ENCODE peak calls at places on chromosomes 4 and X, in nine cellular contexts. One of them, this sample, is unnamed.

GRCh38 chr4:139921551-139922184 is 232.3 kb downstream of the MAML3 start:
- DNase-seq in uterus: no peak
- DNase-seq in fibroblast of lung: no peak
- DNase-seq in transverse colon: peak; percentile 20
- DNase-seq in RWPE2: no peak
- DNase-seq in breast epithelium: no peak
- DNase-seq in adrenal gland: no peak
- DNase-seq in psoas muscle: no peak
- DNase-seq in BE2C: no peak
- DNase-seq in this sample: peak; percentile 40

GRCh38 chr4:28621541-28621940 is 1760.9 kb downstream of the STIM2 start:
- DNase-seq in uterus: no peak
- DNase-seq in fibroblast of lung: peak; percentile 41
- DNase-seq in transverse colon: no peak
- DNase-seq in RWPE2: no peak
- DNase-seq in breast epithelium: no peak
- DNase-seq in adrenal gland: no peak
- DNase-seq in psoas muscle: no peak
- DNase-seq in BE2C: no peak
- DNase-seq in this sample: no peak

GRCh38 chr4:150462743-150463142 is 119.2 kb upstream of the MAB21L2 start:
- DNase-seq in uterus: no peak
- DNase-seq in fibroblast of lung: no peak
- DNase-seq in transverse colon: no peak
- DNase-seq in RWPE2: no peak
- DNase-seq in breast epithelium: no peak
- DNase-seq in adrenal gland: no peak
- DNase-seq in psoas muscle: no peak
- DNase-seq in BE2C: no peak
- DNase-seq in this sample: no peak

GRCh38 chrX:7244400-7244799 is 96.4 kb upstream of the PUDP start:
- DNase-seq in uterus: no peak
- DNase-seq in fibroblast of lung: no peak
- DNase-seq in transverse colon: no peak
- DNase-seq in RWPE2: no peak
- DNase-seq in breast epithelium: no peak
- DNase-seq in adrenal gland: no peak
- DNase-seq in psoas muscle: no peak
- DNase-seq in BE2C: no peak
- DNase-seq in this sample: no peak

GRCh38 chr4:179941911-179942310 is 2301.3 kb upstream of the TENM3 start:
- DNase-seq in uterus: no peak
- DNase-seq in fibroblast of lung: peak; percentile 2
- DNase-seq in transverse colon: no peak
- DNase-seq in RWPE2: no peak
- DNase-seq in breast epithelium: no peak
- DNase-seq in adrenal gland: no peak
- DNase-seq in psoas muscle: no peak
- DNase-seq in BE2C: no peak
- DNase-seq in this sample: no peak

GRCh38 chr4:41590591-41590990 is 52.6 kb downstream of the LIMCH1 start:
- DNase-seq in uterus: no peak
- DNase-seq in fibroblast of lung: no peak
- DNase-seq in transverse colon: no peak
- DNase-seq in RWPE2: no peak
- DNase-seq in breast epithelium: no peak
- DNase-seq in adrenal gland: no peak
- DNase-seq in psoas muscle: no peak
- DNase-seq in BE2C: peak; percentile 76
- DNase-seq in this sample: no peak

GRCh38 chr4:84632092-84632491 is 49.2 kb downstream of the CDS1 start:
- DNase-seq in uterus: no peak
- DNase-seq in fibroblast of lung: peak; percentile 88
- DNase-seq in transverse colon: no peak
- DNase-seq in RWPE2: no peak
- DNase-seq in breast epithelium: no peak
- DNase-seq in adrenal gland: no peak
- DNase-seq in psoas muscle: no peak
- DNase-seq in BE2C: no peak
- DNase-seq in this sample: no peak

GRCh38 chr4:145929415-145930178 is 9.0 kb downstream of the ZNF827 start:
- DNase-seq in uterus: no peak
- DNase-seq in fibroblast of lung: no peak
- DNase-seq in transverse colon: no peak
- DNase-seq in RWPE2: no peak
- DNase-seq in breast epithelium: no peak
- DNase-seq in adrenal gland: peak; percentile 61
- DNase-seq in psoas muscle: no peak
- DNase-seq in BE2C: no peak
- DNase-seq in this sample: no peak

GRCh38 chr4:147768113-147768512 is 36.2 kb downstream of the ARHGAP10 start:
- DNase-seq in uterus: no peak
- DNase-seq in fibroblast of lung: peak; percentile 94
- DNase-seq in transverse colon: peak; percentile 35
- DNase-seq in RWPE2: no peak
- DNase-seq in breast epithelium: no peak
- DNase-seq in adrenal gland: no peak
- DNase-seq in psoas muscle: no peak
- DNase-seq in BE2C: no peak
- DNase-seq in this sample: no peak

GRCh38 chr4:68591204-68591603 is 15.1 kb upstream of the UGT2B17 start:
- DNase-seq in uterus: no peak
- DNase-seq in fibroblast of lung: peak; percentile 1
- DNase-seq in transverse colon: no peak
- DNase-seq in RWPE2: no peak
- DNase-seq in breast epithelium: no peak
- DNase-seq in adrenal gland: no peak
- DNase-seq in psoas muscle: no peak
- DNase-seq in BE2C: no peak
- DNase-seq in this sample: no peak

GRCh38 chr4:115920637-115921036 is 807.2 kb upstream of the NDST4 start:
- DNase-seq in uterus: no peak
- DNase-seq in fibroblast of lung: no peak
- DNase-seq in transverse colon: no peak
- DNase-seq in RWPE2: no peak
- DNase-seq in breast epithelium: no peak
- DNase-seq in adrenal gland: no peak
- DNase-seq in psoas muscle: peak; percentile 39
- DNase-seq in BE2C: no peak
- DNase-seq in this sample: no peak

GRCh38 chr4:141406237-141406636 is 185.5 kb downstream of the ZNF330 start:
- DNase-seq in uterus: no peak
- DNase-seq in fibroblast of lung: no peak
- DNase-seq in transverse colon: no peak
- DNase-seq in RWPE2: no peak
- DNase-seq in breast epithelium: no peak
- DNase-seq in adrenal gland: peak; percentile 32
- DNase-seq in psoas muscle: no peak
- DNase-seq in BE2C: no peak
- DNase-seq in this sample: no peak

GRCh38 chr4:164081371-164081770 is 586.9 kb downstream of the TMA16 start:
- DNase-seq in uterus: no peak
- DNase-seq in fibroblast of lung: no peak
- DNase-seq in transverse colon: no peak
- DNase-seq in RWPE2: no peak
- DNase-seq in breast epithelium: no peak
- DNase-seq in adrenal gland: no peak
- DNase-seq in psoas muscle: no peak
- DNase-seq in BE2C: no peak
- DNase-seq in this sample: no peak

GRCh38 chr4:152102184-152103000 is 341.6 kb upstream of the GATB start:
- DNase-seq in uterus: no peak
- DNase-seq in fibroblast of lung: peak; percentile 83
- DNase-seq in transverse colon: no peak
- DNase-seq in RWPE2: no peak
- DNase-seq in breast epithelium: no peak
- DNase-seq in adrenal gland: no peak
- DNase-seq in psoas muscle: no peak
- DNase-seq in BE2C: no peak
- DNase-seq in this sample: no peak

GRCh38 chr4:3077796-3078195 is 3.3 kb downstream of the HTT start:
- DNase-seq in uterus: no peak
- DNase-seq in fibroblast of lung: no peak
- DNase-seq in transverse colon: no peak
- DNase-seq in RWPE2: no peak
- DNase-seq in breast epithelium: no peak
- DNase-seq in adrenal gland: no peak
- DNase-seq in psoas muscle: no peak
- DNase-seq in BE2C: no peak
- DNase-seq in this sample: peak; percentile 20

GRCh38 chr4:20017035-20017434 is 234.7 kb upstream of the SLIT2 start:
- DNase-seq in uterus: no peak
- DNase-seq in fibroblast of lung: peak; percentile 88
- DNase-seq in transverse colon: no peak
- DNase-seq in RWPE2: no peak
- DNase-seq in breast epithelium: no peak
- DNase-seq in adrenal gland: no peak
- DNase-seq in psoas muscle: no peak
- DNase-seq in BE2C: no peak
- DNase-seq in this sample: no peak

DNA sequence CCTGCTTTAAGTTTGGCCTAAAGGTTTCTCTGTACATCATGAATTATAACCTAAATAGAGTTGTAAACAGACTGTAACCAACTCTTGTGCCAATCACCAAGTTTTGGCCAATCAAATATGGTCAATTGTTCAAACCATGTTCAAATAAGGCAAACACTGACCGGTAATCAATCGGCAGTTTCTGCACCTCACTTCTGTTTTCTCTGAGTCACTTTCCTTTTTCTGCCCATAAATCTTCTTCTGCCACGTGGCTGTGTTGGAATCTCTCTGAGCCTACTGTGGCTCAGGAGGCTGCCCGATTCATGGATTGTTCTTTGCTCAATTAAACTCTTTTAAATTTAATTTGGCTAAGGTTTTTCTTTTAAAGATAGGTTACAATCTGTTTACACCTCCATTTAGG is 16.5 kb upstream of the ENPP6 start:
- DNase-seq in uterus: no peak
- DNase-seq in fibroblast of lung: no peak
- DNase-seq in transverse colon: no peak
- DNase-seq in RWPE2: no peak
- DNase-seq in breast epithelium: no peak
- DNase-seq in adrenal gland: no peak
- DNase-seq in psoas muscle: no peak
- DNase-seq in BE2C: no peak
- DNase-seq in this sample: no peak
- H3K36me3 ChIP-seq in uterus: no peaks in the 10 kb centered on the region
- H3K36me3 ChIP-seq in fibroblast of lung: no peaks in the 10 kb centered on the region
- H3K36me3 ChIP-seq in transverse colon: no peaks in the 10 kb centered on the region
- H3K36me3 ChIP-seq in RWPE2: no peaks in the 10 kb centered on the region
- H3K36me3 ChIP-seq in breast epithelium: no peaks in the 10 kb centered on the region
- H3K36me3 ChIP-seq in adrenal gland: no peaks in the 10 kb centered on the region
- H3K36me3 ChIP-seq in psoas muscle: no peaks in the 10 kb centered on the region
- H3K36me3 ChIP-seq in BE2C: no peaks in the 10 kb centered on the region
- H3K36me3 ChIP-seq in this sample: no peaks in the 10 kb centered on the region

GRCh38 chr4:38914859-38915258 is 47.3 kb downstream of the FAM114A1 start:
- DNase-seq in uterus: no peak
- DNase-seq in fibroblast of lung: no peak
- DNase-seq in transverse colon: no peak
- DNase-seq in RWPE2: no peak
- DNase-seq in breast epithelium: no peak
- DNase-seq in adrenal gland: no peak
- DNase-seq in psoas muscle: no peak
- DNase-seq in BE2C: no peak
- DNase-seq in this sample: no peak
- H3K36me3 ChIP-seq in uterus: no peaks in the 10 kb centered on the region
- H3K36me3 ChIP-seq in fibroblast of lung: peaks cover 33% of the 10 kb centered on the region
- H3K36me3 ChIP-seq in transverse colon: peaks cover 35% of the 10 kb centered on the region
- H3K36me3 ChIP-seq in RWPE2: peaks cover 51% of the 10 kb centered on the region
- H3K36me3 ChIP-seq in breast epithelium: peaks cover 8% of the 10 kb centered on the region
- H3K36me3 ChIP-seq in adrenal gland: peaks cover 70% of the 10 kb centered on the region
- H3K36me3 ChIP-seq in psoas muscle: peaks cover 98% of the 10 kb centered on the region
- H3K36me3 ChIP-seq in BE2C: no peaks in the 10 kb centered on the region
- H3K36me3 ChIP-seq in this sample: no peaks in the 10 kb centered on the region

DNA sequence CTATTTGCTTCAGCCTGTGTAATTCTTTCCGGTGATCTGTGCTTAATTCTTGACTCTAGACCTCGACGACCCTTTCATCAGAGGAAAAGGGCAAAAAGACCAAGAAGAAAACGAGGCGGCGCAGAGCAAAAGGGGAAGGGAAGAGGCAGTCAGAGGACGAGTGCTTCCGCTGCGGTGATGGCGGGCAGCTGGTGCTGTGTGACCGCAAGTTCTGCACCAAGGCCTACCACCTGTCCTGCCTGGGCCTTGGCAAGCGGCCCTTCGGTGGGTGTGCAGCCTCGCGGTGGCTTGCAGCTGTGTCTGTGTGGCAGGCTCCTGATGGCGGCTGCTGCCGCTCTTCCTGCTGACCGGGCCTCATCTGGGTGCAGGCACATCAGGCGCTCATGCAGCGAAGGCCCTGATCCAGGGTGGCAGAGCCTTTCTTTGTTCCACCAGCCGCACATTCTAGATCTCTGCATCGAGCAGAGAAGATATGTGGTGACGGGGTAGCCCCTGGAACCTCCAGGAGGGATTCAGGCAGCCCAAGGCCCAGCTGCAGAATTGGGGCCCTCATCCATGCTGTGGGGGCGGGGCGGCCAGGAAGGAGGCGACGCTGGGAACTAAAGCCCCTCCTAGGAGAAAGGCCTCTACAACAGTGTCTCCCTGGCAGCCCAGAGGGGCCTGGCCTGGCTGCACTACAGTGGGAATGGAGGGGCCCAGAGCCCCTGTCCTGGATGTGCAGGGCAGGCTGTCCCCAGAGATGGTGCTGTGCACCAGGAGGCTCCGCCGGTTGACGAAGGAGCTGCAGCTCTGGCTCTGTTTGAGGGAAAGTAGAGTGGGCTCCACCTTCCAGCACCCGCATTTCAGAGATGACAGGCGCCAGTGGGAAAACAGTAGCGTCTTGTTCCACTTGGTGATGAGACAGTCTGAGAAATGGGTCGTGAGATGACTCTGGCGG is 32.1 kb downstream of the NELFA start:
- DNase-seq in uterus: no peak
- DNase-seq in fibroblast of lung: no peak
- DNase-seq in transverse colon: no peak
- DNase-seq in RWPE2: peak; percentile 57
- DNase-seq in breast epithelium: no peak
- DNase-seq in adrenal gland: no peak
- DNase-seq in psoas muscle: peak; percentile 39
- DNase-seq in BE2C: no peak
- DNase-seq in this sample: no peak
- H3K36me3 ChIP-seq in uterus: no peaks in the 10 kb centered on the region
- H3K36me3 ChIP-seq in fibroblast of lung: peaks cover 43% of the 10 kb centered on the region
- H3K36me3 ChIP-seq in transverse colon: peaks cover 25% of the 10 kb centered on the region
- H3K36me3 ChIP-seq in RWPE2: peaks cover 95% of the 10 kb centered on the region
- H3K36me3 ChIP-seq in breast epithelium: peaks cover 6% of the 10 kb centered on the region
- H3K36me3 ChIP-seq in adrenal gland: peaks cover 48% of the 10 kb centered on the region
- H3K36me3 ChIP-seq in psoas muscle: peaks cover 69% of the 10 kb centered on the region
- H3K36me3 ChIP-seq in BE2C: peaks cover 92% of the 10 kb centered on the region
- H3K36me3 ChIP-seq in this sample: peaks cover 5% of the 10 kb centered on the region

DNA sequence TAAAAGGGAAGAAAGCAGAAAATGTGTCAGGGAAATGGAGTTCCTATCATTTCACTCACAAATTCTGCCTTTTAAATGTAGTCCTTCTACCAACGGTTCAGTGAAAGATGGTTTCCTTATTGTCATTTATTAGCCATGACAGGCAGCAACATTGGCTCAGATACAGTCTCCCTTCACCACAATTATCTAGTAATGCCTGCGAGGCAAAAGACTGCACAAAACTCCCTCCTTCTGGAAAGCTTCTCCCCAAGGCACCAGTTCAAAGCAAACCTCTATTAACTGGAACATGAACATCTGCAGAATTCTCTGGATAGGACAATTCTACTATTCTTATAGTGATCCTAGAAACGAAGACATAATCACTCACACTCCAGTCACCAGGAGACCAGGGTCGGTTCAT is 28.3 kb downstream of the DCTD start:
- DNase-seq in uterus: no peak
- DNase-seq in fibroblast of lung: no peak
- DNase-seq in transverse colon: no peak
- DNase-seq in RWPE2: no peak
- DNase-seq in breast epithelium: no peak
- DNase-seq in adrenal gland: no peak
- DNase-seq in psoas muscle: no peak
- DNase-seq in BE2C: no peak
- DNase-seq in this sample: no peak
- H3K36me3 ChIP-seq in uterus: no peaks in the 10 kb centered on the region
- H3K36me3 ChIP-seq in fibroblast of lung: peaks cover 5% of the 10 kb centered on the region
- H3K36me3 ChIP-seq in transverse colon: peaks cover 22% of the 10 kb centered on the region
- H3K36me3 ChIP-seq in RWPE2: peaks cover 75% of the 10 kb centered on the region
- H3K36me3 ChIP-seq in breast epithelium: no peaks in the 10 kb centered on the region
- H3K36me3 ChIP-seq in adrenal gland: peaks cover 52% of the 10 kb centered on the region
- H3K36me3 ChIP-seq in psoas muscle: peaks cover 77% of the 10 kb centered on the region
- H3K36me3 ChIP-seq in BE2C: peaks cover 32% of the 10 kb centered on the region
- H3K36me3 ChIP-seq in this sample: no peaks in the 10 kb centered on the region